ENCODE peak calls at places on chromosomes 5 and 9, in six cellular contexts. One of them, this sample, is unnamed.

GRCh38 chr5:5886812-5887486 is 464.5 kb downstream of the ICE1 start:
- DNase-seq in psoas muscle: peak; percentile 22
- DNase-seq in pancreas: peak; percentile 87
- DNase-seq in OCI-LY7: peak; percentile 51
- DNase-seq in GM10248: peak; percentile 79
- DNase-seq in epithelial cell of proximal tubule: no peak
- DNase-seq in this sample: peak; percentile 44

GRCh38 chr5:10699281-10699874 is 61.7 kb downstream of the DAP start:
- DNase-seq in pancreas: no peak
- DNase-seq in OCI-LY7: peak; percentile 83
- DNase-seq in GM10248: no peak
- DNase-seq in epithelial cell of proximal tubule: no peak
- DNase-seq in psoas muscle: no peak
- DNase-seq in this sample: no peak

GRCh38 chr9:135858491-135859185 is 48.7 kb downstream of the CAMSAP1 start:
- DNase-seq in GM10248: no peak
- DNase-seq in pancreas: no peak
- DNase-seq in epithelial cell of proximal tubule: no peak
- DNase-seq in psoas muscle: no peak
- DNase-seq in OCI-LY7: no peak
- DNase-seq in this sample: peak; percentile 8

GRCh38 chr9:121567142-121568100 is 67.8 kb upstream of the GGTA1 start:
- DNase-seq in GM10248: no peak
- DNase-seq in epithelial cell of proximal tubule: no peak
- DNase-seq in OCI-LY7: no peak
- DNase-seq in pancreas: no peak
- DNase-seq in psoas muscle: peak; percentile 46
- DNase-seq in this sample: no peak

GRCh38 chr5:170603578-170604565 is 100.1 kb downstream of the KCNIP1 start:
- DNase-seq in GM10248: peak; percentile 74
- DNase-seq in epithelial cell of proximal tubule: no peak
- DNase-seq in psoas muscle: peak; percentile 32
- DNase-seq in pancreas: no peak
- DNase-seq in OCI-LY7: peak; percentile 50
- DNase-seq in this sample: peak; percentile 66

GRCh38 chr9:120109242-120109641 is 470.7 kb downstream of the CDK5RAP2 start:
- DNase-seq in GM10248: no peak
- DNase-seq in epithelial cell of proximal tubule: no peak
- DNase-seq in pancreas: no peak
- DNase-seq in psoas muscle: no peak
- DNase-seq in OCI-LY7: peak; percentile 2
- DNase-seq in this sample: peak; percentile 2

GRCh38 chr9:111959468-111959941 is 62.9 kb downstream of the UGCG start:
- DNase-seq in psoas muscle: peak; percentile 73
- DNase-seq in OCI-LY7: no peak
- DNase-seq in epithelial cell of proximal tubule: peak; percentile 100
- DNase-seq in pancreas: no peak
- DNase-seq in GM10248: no peak
- DNase-seq in this sample: no peak

GRCh38 chr5:113523168-113523567 is 9.7 kb downstream of the YTHDC2 start:
- DNase-seq in GM10248: no peak
- DNase-seq in epithelial cell of proximal tubule: no peak
- DNase-seq in OCI-LY7: peak; percentile 38
- DNase-seq in pancreas: no peak
- DNase-seq in psoas muscle: no peak
- DNase-seq in this sample: no peak

GRCh38 chr5:14724633-14725032 is 60.1 kb downstream of the OTULIN start:
- DNase-seq in epithelial cell of proximal tubule: no peak
- DNase-seq in OCI-LY7: no peak
- DNase-seq in psoas muscle: no peak
- DNase-seq in pancreas: no peak
- DNase-seq in GM10248: no peak
- DNase-seq in this sample: no peak

GRCh38 chr9:71506821-71507220 is 261.5 kb downstream of the CEMIP2 start:
- DNase-seq in pancreas: no peak
- DNase-seq in epithelial cell of proximal tubule: peak; percentile 94
- DNase-seq in OCI-LY7: no peak
- DNase-seq in GM10248: no peak
- DNase-seq in psoas muscle: peak; percentile 18
- DNase-seq in this sample: no peak

GRCh38 chr9:34446468-34446891 is 11.9 kb downstream of the FAM219A start:
- DNase-seq in GM10248: no peak
- DNase-seq in psoas muscle: no peak
- DNase-seq in OCI-LY7: no peak
- DNase-seq in epithelial cell of proximal tubule: no peak
- DNase-seq in pancreas: no peak
- DNase-seq in this sample: no peak

GRCh38 chr5:74903165-74903787 is 37.1 kb upstream of the FAM169A start:
- DNase-seq in psoas muscle: no peak
- DNase-seq in pancreas: peak; percentile 65
- DNase-seq in epithelial cell of proximal tubule: no peak
- DNase-seq in GM10248: no peak
- DNase-seq in OCI-LY7: no peak
- DNase-seq in this sample: peak; percentile 45

GRCh38 chr5:122885891-122886290 is 40.5 kb downstream of the SNX24 start:
- DNase-seq in epithelial cell of proximal tubule: no peak
- DNase-seq in OCI-LY7: no peak
- DNase-seq in GM10248: no peak
- DNase-seq in pancreas: no peak
- DNase-seq in psoas muscle: no peak
- DNase-seq in this sample: no peak

GRCh38 chr9:118306773-118307172 is 602.6 kb downstream of the TLR4 start:
- DNase-seq in epithelial cell of proximal tubule: no peak
- DNase-seq in OCI-LY7: no peak
- DNase-seq in pancreas: no peak
- DNase-seq in GM10248: no peak
- DNase-seq in psoas muscle: no peak
- DNase-seq in this sample: no peak

GRCh38 chr5:169904059-169904458 is 76.2 kb downstream of the INSYN2B start:
- DNase-seq in psoas muscle: no peak
- DNase-seq in pancreas: no peak
- DNase-seq in OCI-LY7: no peak
- DNase-seq in GM10248: peak; percentile 29
- DNase-seq in epithelial cell of proximal tubule: no peak
- DNase-seq in this sample: no peak

GRCh38 chr9:14018061-14018460 is 295.9 kb downstream of the NFIB start:
- DNase-seq in psoas muscle: no peak
- DNase-seq in GM10248: no peak
- DNase-seq in OCI-LY7: no peak
- DNase-seq in pancreas: no peak
- DNase-seq in epithelial cell of proximal tubule: no peak
- DNase-seq in this sample: no peak

GRCh38 chr9:86902606-86903460 is 44.5 kb downstream of the GAS1 start:
- DNase-seq in pancreas: no peak
- DNase-seq in GM10248: no peak
- DNase-seq in psoas muscle: no peak
- DNase-seq in epithelial cell of proximal tubule: no peak
- DNase-seq in OCI-LY7: no peak
- DNase-seq in this sample: no peak

GRCh38 chr9:16336833-16337232 is 533.6 kb downstream of the BNC2 start:
- DNase-seq in GM10248: no peak
- DNase-seq in epithelial cell of proximal tubule: no peak
- DNase-seq in OCI-LY7: no peak
- DNase-seq in psoas muscle: no peak
- DNase-seq in pancreas: no peak
- DNase-seq in this sample: no peak

GRCh38 chr5:172776235-172776594 is 5.2 kb upstream of the DUSP1 start:
- DNase-seq in GM10248: no peak
- DNase-seq in pancreas: no peak
- DNase-seq in epithelial cell of proximal tubule: no peak
- DNase-seq in OCI-LY7: no peak
- DNase-seq in psoas muscle: no peak
- DNase-seq in this sample: no peak

GRCh38 chr5:5667136-5667554 is 244.7 kb downstream of the ICE1 start:
- DNase-seq in pancreas: no peak
- DNase-seq in GM10248: no peak
- DNase-seq in psoas muscle: no peak
- DNase-seq in OCI-LY7: no peak
- DNase-seq in epithelial cell of proximal tubule: no peak
- DNase-seq in this sample: no peak

GRCh38 chr9:91944711-91945110 is 5.3 kb downstream of the ROR2 start:
- DNase-seq in pancreas: no peak
- DNase-seq in OCI-LY7: no peak
- DNase-seq in psoas muscle: no peak
- DNase-seq in GM10248: no peak
- DNase-seq in epithelial cell of proximal tubule: no peak
- DNase-seq in this sample: no peak

GRCh38 chr9:37503736-37504135 is 18.0 kb downstream of the POLR1E start:
- DNase-seq in pancreas: no peak
- DNase-seq in OCI-LY7: no peak
- DNase-seq in GM10248: no peak
- DNase-seq in psoas muscle: no peak
- DNase-seq in epithelial cell of proximal tubule: no peak
- DNase-seq in this sample: peak; percentile 42

GRCh38 chr9:116639251-116639741 is 47.8 kb upstream of the TRIM32 start:
- DNase-seq in GM10248: no peak
- DNase-seq in epithelial cell of proximal tubule: no peak
- DNase-seq in psoas muscle: no peak
- DNase-seq in OCI-LY7: no peak
- DNase-seq in pancreas: no peak
- DNase-seq in this sample: no peak

GRCh38 chr5:162209005-162209605 is 141.5 kb downstream of the GABRG2 start:
- DNase-seq in OCI-LY7: peak; percentile 45
- DNase-seq in epithelial cell of proximal tubule: peak; percentile 3
- DNase-seq in psoas muscle: no peak
- DNase-seq in GM10248: peak; percentile 28
- DNase-seq in pancreas: no peak
- DNase-seq in this sample: peak; percentile 36

DNA sequence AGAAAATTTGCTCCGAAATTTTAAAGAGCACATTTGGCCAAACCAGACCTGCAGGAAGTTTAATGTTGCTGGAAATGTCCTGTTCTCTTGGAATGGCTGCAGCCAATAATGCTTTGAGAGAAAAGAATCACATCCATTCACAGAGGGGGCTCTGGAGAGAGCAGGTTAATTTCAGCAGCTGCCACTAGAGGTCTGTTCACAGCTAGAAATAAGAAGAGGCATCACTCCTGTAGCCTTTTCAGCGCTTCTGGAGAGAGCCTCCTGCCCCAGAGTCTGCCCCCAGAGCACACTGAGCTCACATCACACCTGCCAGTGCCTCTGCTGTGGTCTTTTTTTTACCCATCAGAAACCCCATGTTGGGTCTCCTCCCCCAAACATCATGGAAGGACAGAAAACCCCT is 124.8 kb upstream of the RAD23B start:
- DNase-seq in pancreas: no peak
- DNase-seq in epithelial cell of proximal tubule: no peak
- DNase-seq in GM10248: no peak
- DNase-seq in psoas muscle: no peak
- DNase-seq in OCI-LY7: peak; percentile 28
- DNase-seq in this sample: peak; percentile 14
- TF ChIP-seq CTCF in pancreas: no peak
- TF ChIP-seq CTCF in epithelial cell of proximal tubule: peak; percentile 70
- TF ChIP-seq CTCF in GM10248: peak; percentile 44
- TF ChIP-seq CTCF in psoas muscle: peak; percentile 33
- TF ChIP-seq CTCF in OCI-LY7: peak; percentile 68
- TF ChIP-seq CTCF in this sample: peak; percentile 24

GRCh38 chr5:149759986-149760699 is 30.0 kb downstream of the PPARGC1B start:
- DNase-seq in epithelial cell of proximal tubule: no peak
- DNase-seq in OCI-LY7: no peak
- DNase-seq in GM10248: no peak
- DNase-seq in pancreas: no peak
- DNase-seq in psoas muscle: no peak
- DNase-seq in this sample: no peak
- TF ChIP-seq CTCF in epithelial cell of proximal tubule: peak; percentile 28
- TF ChIP-seq CTCF in OCI-LY7: no peak
- TF ChIP-seq CTCF in GM10248: no peak
- TF ChIP-seq CTCF in pancreas: no peak
- TF ChIP-seq CTCF in psoas muscle: no peak
- TF ChIP-seq CTCF in this sample: no peak

GRCh38 chr9:77751341-77752091 is 103.4 kb upstream of the GNA14 start:
- DNase-seq in pancreas: no peak
- DNase-seq in GM10248: peak; percentile 15
- DNase-seq in epithelial cell of proximal tubule: peak; percentile 12
- DNase-seq in psoas muscle: no peak
- DNase-seq in OCI-LY7: peak; percentile 33
- DNase-seq in this sample: peak; percentile 37
- TF ChIP-seq CTCF in pancreas: no peak
- TF ChIP-seq CTCF in GM10248: peak; percentile 44
- TF ChIP-seq CTCF in epithelial cell of proximal tubule: peak; percentile 63
- TF ChIP-seq CTCF in psoas muscle: peak; percentile 55
- TF ChIP-seq CTCF in OCI-LY7: peak; percentile 75
- TF ChIP-seq CTCF in this sample: peak; percentile 59

GRCh38 chr5:82885657-82886389 is 191.4 kb downstream of the TMEM167A start:
- DNase-seq in pancreas: no peak
- DNase-seq in epithelial cell of proximal tubule: peak; percentile 74
- DNase-seq in GM10248: no peak
- DNase-seq in psoas muscle: no peak
- DNase-seq in OCI-LY7: peak; percentile 1
- DNase-seq in this sample: no peak
- TF ChIP-seq CTCF in pancreas: no peak
- TF ChIP-seq CTCF in epithelial cell of proximal tubule: peak; percentile 53
- TF ChIP-seq CTCF in GM10248: peak; percentile 28
- TF ChIP-seq CTCF in psoas muscle: no peak
- TF ChIP-seq CTCF in OCI-LY7: no peak
- TF ChIP-seq CTCF in this sample: no peak

GRCh38 chr9:72753261-72753893 is 199.5 kb downstream of the ALDH1A1 start:
- DNase-seq in OCI-LY7: no peak
- DNase-seq in GM10248: no peak
- DNase-seq in psoas muscle: no peak
- DNase-seq in epithelial cell of proximal tubule: no peak
- DNase-seq in pancreas: no peak
- DNase-seq in this sample: no peak
- TF ChIP-seq CTCF in OCI-LY7: no peak
- TF ChIP-seq CTCF in GM10248: peak; percentile 12
- TF ChIP-seq CTCF in psoas muscle: peak; percentile 29
- TF ChIP-seq CTCF in epithelial cell of proximal tubule: peak; percentile 74
- TF ChIP-seq CTCF in pancreas: no peak
- TF ChIP-seq CTCF in this sample: no peak